ENCODE peak calls at places on chromosomes 12 and 14, in nine cellular contexts. T is heart left ventricle; I is stimulated activated CD4-positive, alpha-beta T cell treated with anti-CD3 and anti-CD28 coated beads, Interleukin-4, amount 100 ng/mL, for 1 hour; W is HEK293T; Q is astrocyte of the spinal cord; K is CD4-positive, alpha-beta memory T cell; J is Calu3; N is ELR; H is cardiac muscle cell. P is an unnamed sample.

GRCh38 chr12:48197549-48197966 is 5.5 kb downstream of the OR10AD1 start:
- DNase-seq in Q (peak; percentile 39), J (peak; percentile 8), N (peak; percentile 55), I (no peak), T (no peak), W (peak; percentile 45), H (peak; percentile 55), K (peak; percentile 51), P (no peak)

GRCh38 chr12:1811281-1811947 is 9.0 kb upstream of the LRTM2 start:
- DNase-seq in Q (peak; percentile 32), J (peak; percentile 29), W (no peak), H (peak; percentile 69), T (peak; percentile 58), I (peak; percentile 41), K (peak; percentile 72), N (peak; percentile 45), P (no peak)

GRCh38 chr14:69048456-69048855 is 69.4 kb upstream of the ACTN1 start:
- DNase-seq in W (no peak), K (no peak), T (no peak), N (no peak), Q (no peak), I (no peak), H (peak; percentile 36), J (peak; percentile 53), P (no peak)

GRCh38 chr14:20530771-20531571 is 25.6 kb downstream of the RNASE10 start:
- DNase-seq in H (peak; percentile 65), I (peak; percentile 72), K (peak; percentile 68), T (peak; percentile 78), Q (peak; percentile 63), N (peak; percentile 78), W (peak; percentile 66), J (peak; percentile 66), P (peak; percentile 34)

GRCh38 chr14:69298131-69299071 is 38.4 kb downstream of the GALNT16 start:
- DNase-seq in H (no peak), K (no peak), Q (no peak), I (no peak), T (no peak), J (no peak), N (no peak), W (peak; percentile 4), P (no peak)

GRCh38 chr12:20560935-20561334 is 134.2 kb upstream of the SLCO1C1 start:
- DNase-seq in H (no peak), W (no peak), Q (no peak), T (no peak), N (no peak), J (no peak), I (no peak), K (no peak), P (no peak)

GRCh38 chr14:100994757-100995156 is 91.2 kb upstream of the RTL1 start:
- DNase-seq in W (no peak), T (no peak), K (no peak), N (peak; percentile 41), J (no peak), Q (no peak), H (no peak), I (no peak), P (no peak)

GRCh38 chr14:92903359-92903758 is 19.6 kb upstream of the CHGA start:
- DNase-seq in J (no peak), H (no peak), K (peak; percentile 58), T (no peak), W (no peak), I (peak; percentile 10), Q (no peak), N (no peak), P (no peak)

GRCh38 chr12:104315326-104316224 is 12.0 kb downstream of the EID3 start:
- DNase-seq in N (peak; percentile 35), W (no peak), T (no peak), I (no peak), Q (no peak), K (no peak), H (no peak), J (no peak), P (no peak)

GRCh38 chr12:6635856-6636521 is at the start of gene LPAR5:
- DNase-seq in T (no peak), I (no peak), Q (peak; percentile 46), N (peak; percentile 40), W (no peak), J (peak; percentile 70), K (peak; percentile 44), H (no peak), P (no peak)